ENCODE peak calls at places on chromosomes 4 and X, in five cellular contexts. One of them, this sample, is unnamed.

GRCh38 chr4:53895137-53895536 is 169.3 kb downstream of the CHIC2 start:
- DNase-seq in H1: no peak
- DNase-seq in A549: no peak
- DNase-seq in GM12878: no peak
- DNase-seq in K562: no peak
- DNase-seq in this sample: no peak

GRCh38 chrX:153882086-153882498 is 3.9 kb downstream of the L1CAM start:
- DNase-seq in A549: no peak
- DNase-seq in K562: no peak
- DNase-seq in GM12878: no peak
- DNase-seq in H1: no peak
- DNase-seq in this sample: peak

GRCh38 chr4:68373513-68373912 is 23.6 kb upstream of the YTHDC1 start:
- DNase-seq in GM12878: no peak
- DNase-seq in K562: no peak
- DNase-seq in H1: peak
- DNase-seq in A549: no peak
- DNase-seq in this sample: no peak

GRCh38 chrX:81336455-81337144 is 134.7 kb downstream of the SH3BGRL start:
- DNase-seq in A549: no peak
- DNase-seq in H1: no peak
- DNase-seq in GM12878: no peak
- DNase-seq in K562: no peak
- DNase-seq in this sample: no peak

GRCh38 chrX:86604620-86605019 is 456.4 kb downstream of the DACH2 start:
- DNase-seq in A549: no peak
- DNase-seq in GM12878: no peak
- DNase-seq in H1: no peak
- DNase-seq in K562: no peak
- DNase-seq in this sample: no peak

GRCh38 chrX:114344756-114345155 is 239.1 kb upstream of the HTR2C start:
- DNase-seq in K562: peak
- DNase-seq in GM12878: no peak
- DNase-seq in H1: no peak
- DNase-seq in A549: peak
- DNase-seq in this sample: peak

GRCh38 chr4:69156913-69157312 is 57.6 kb downstream of the UGT2B11 start:
- DNase-seq in A549: peak
- DNase-seq in K562: no peak
- DNase-seq in H1: peak
- DNase-seq in GM12878: no peak
- DNase-seq in this sample: peak

GRCh38 chr4:30753316-30753715 is 33.1 kb downstream of the PCDH7 start:
- DNase-seq in A549: no peak
- DNase-seq in GM12878: no peak
- DNase-seq in K562: no peak
- DNase-seq in H1: no peak
- DNase-seq in this sample: no peak

GRCh38 chr4:183790661-183791060 is 114.4 kb upstream of the STOX2 start:
- DNase-seq in K562: no peak
- DNase-seq in A549: no peak
- DNase-seq in H1: no peak
- DNase-seq in GM12878: no peak
- DNase-seq in this sample: no peak

GRCh38 chrX:17549005-17549685 is 174.1 kb downstream of the NHS start:
- DNase-seq in H1: no peak
- DNase-seq in K562: no peak
- DNase-seq in A549: no peak
- DNase-seq in GM12878: no peak
- DNase-seq in this sample: no peak

GRCh38 chr4:17447056-17447455 is 64.8 kb downstream of the QDPR start:
- DNase-seq in K562: no peak
- DNase-seq in H1: no peak
- DNase-seq in A549: no peak
- DNase-seq in GM12878: no peak
- DNase-seq in this sample: no peak

GRCh38 chrX:138691186-138691585 is 20.3 kb downstream of the FGF13 start:
- DNase-seq in GM12878: no peak
- DNase-seq in H1: no peak
- DNase-seq in A549: no peak
- DNase-seq in K562: no peak
- DNase-seq in this sample: no peak

GRCh38 chr4:169249214-169249973 is 21.4 kb downstream of the SH3RF1 start:
- DNase-seq in GM12878: no peak
- DNase-seq in H1: no peak
- DNase-seq in K562: no peak
- DNase-seq in A549: peak
- DNase-seq in this sample: peak

GRCh38 chrX:45110494-45110893 is 90.2 kb downstream of the DIPK2B start:
- DNase-seq in GM12878: no peak
- DNase-seq in A549: no peak
- DNase-seq in H1: no peak
- DNase-seq in K562: no peak
- DNase-seq in this sample: no peak

GRCh38 chr4:99610605-99611172 is 36.1 kb downstream of the MTTP start:
- DNase-seq in K562: no peak
- DNase-seq in H1: no peak
- DNase-seq in A549: no peak
- DNase-seq in GM12878: no peak
- DNase-seq in this sample: no peak

GRCh38 chr4:182776376-182777058 is 140.7 kb downstream of the DCTD start:
- DNase-seq in GM12878: no peak
- DNase-seq in H1: no peak
- DNase-seq in K562: no peak
- DNase-seq in A549: no peak
- DNase-seq in this sample: no peak

GRCh38 chrX:19709812-19710518 is 177.4 kb downstream of the SH3KBP1 start:
- DNase-seq in A549: peak
- DNase-seq in H1: no peak
- DNase-seq in K562: no peak
- DNase-seq in GM12878: no peak
- DNase-seq in this sample: no peak

GRCh38 chr4:140756292-140757219 is at the start of gene TBC1D9:
- DNase-seq in GM12878: peak
- DNase-seq in K562: no peak
- DNase-seq in H1: peak
- DNase-seq in A549: peak
- DNase-seq in this sample: peak

GRCh38 chrX:68114573-68115199 is 318.6 kb downstream of the OPHN1 start:
- DNase-seq in H1: no peak
- DNase-seq in K562: no peak
- DNase-seq in A549: peak
- DNase-seq in GM12878: no peak
- DNase-seq in this sample: no peak

GRCh38 chr4:116070283-116070682 is 956.9 kb upstream of the NDST4 start:
- DNase-seq in K562: no peak
- DNase-seq in A549: no peak
- DNase-seq in H1: no peak
- DNase-seq in GM12878: no peak
- DNase-seq in this sample: no peak

GRCh38 chr4:67546971-67547370 is 1.7 kb upstream of the CENPC start:
- DNase-seq in A549: no peak
- DNase-seq in H1: no peak
- DNase-seq in K562: no peak
- DNase-seq in GM12878: no peak
- DNase-seq in this sample: no peak

GRCh38 chrX:13153796-13154195 is 109.4 kb upstream of the FAM9C start:
- DNase-seq in A549: no peak
- DNase-seq in H1: no peak
- DNase-seq in GM12878: no peak
- DNase-seq in K562: no peak
- DNase-seq in this sample: no peak
- TF ChIP-seq CHD2 in A549: no peak
- TF ChIP-seq CHD2 in H1: no peak
- TF ChIP-seq CHD2 in GM12878: no peak
- TF ChIP-seq CHD2 in K562: no peak
- TF ChIP-seq CHD2 in this sample: no peak

GRCh38 chr4:174217273-174218126 is 66.0 kb downstream of the FBXO8 start:
- DNase-seq in GM12878: no peak
- DNase-seq in H1: peak
- DNase-seq in A549: no peak
- DNase-seq in K562: no peak
- DNase-seq in this sample: no peak
- TF ChIP-seq CEBPB in GM12878: no peak
- TF ChIP-seq CEBPB in H1: no peak
- TF ChIP-seq CEBPB in A549: no peak
- TF ChIP-seq CEBPB in K562: no peak
- TF ChIP-seq CEBPB in this sample: no peak

DNA sequence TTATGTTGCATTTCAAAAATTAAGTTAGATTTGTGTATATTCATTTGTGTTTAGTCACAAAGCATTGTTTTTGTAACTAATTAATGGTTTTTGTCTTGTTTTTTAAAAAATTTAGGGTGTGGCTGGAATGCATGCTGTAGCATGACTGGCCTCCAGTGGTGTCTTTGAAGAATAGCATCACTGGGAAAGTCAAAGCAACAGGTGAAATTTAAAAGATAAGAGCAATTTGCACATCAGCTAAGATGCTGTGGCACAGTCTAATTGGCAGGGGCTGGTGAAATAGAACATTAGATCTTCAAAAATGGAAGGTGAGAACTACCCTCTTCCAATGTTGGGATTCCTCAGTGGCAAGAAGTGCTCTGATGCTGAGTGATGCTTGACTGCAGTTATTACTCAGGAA is 45.3 kb downstream of the ANK2 start:
- DNase-seq in GM12878: no peak
- DNase-seq in H1: no peak
- DNase-seq in K562: peak
- DNase-seq in A549: peak
- DNase-seq in this sample: no peak
- TF ChIP-seq CHD2 in GM12878: no peak
- TF ChIP-seq CHD2 in H1: no peak
- TF ChIP-seq CHD2 in K562: no peak
- TF ChIP-seq CHD2 in A549: no peak
- TF ChIP-seq CHD2 in this sample: no peak

GRCh38 chrX:129540725-129541184 is 696 bp downstream of the OCRL start:
- DNase-seq in A549: peak
- DNase-seq in GM12878: no peak
- DNase-seq in H1: peak
- DNase-seq in K562: peak
- DNase-seq in this sample: peak
- TF ChIP-seq CEBPB in A549: peak
- TF ChIP-seq CEBPB in GM12878: no peak
- TF ChIP-seq CEBPB in H1: no peak
- TF ChIP-seq CEBPB in K562: peak
- TF ChIP-seq CEBPB in this sample: peak

GRCh38 chrX:38273453-38273852 is 52.8 kb upstream of the SRPX start:
- DNase-seq in K562: no peak
- DNase-seq in A549: no peak
- DNase-seq in GM12878: peak
- DNase-seq in H1: no peak
- DNase-seq in this sample: no peak

GRCh38 chrX:38277136-38277535 is 50.2 kb downstream of the RPGR start:
- DNase-seq in A549: peak
- DNase-seq in K562: no peak
- DNase-seq in GM12878: no peak
- DNase-seq in H1: no peak
- DNase-seq in this sample: no peak

GRCh38 chrX:38276089-38276488 is 51.2 kb downstream of the RPGR start:
- DNase-seq in H1: no peak
- DNase-seq in GM12878: no peak
- DNase-seq in K562: no peak
- DNase-seq in A549: peak
- DNase-seq in this sample: no peak

GRCh38 chrX:38277802-38278201 is 49.5 kb downstream of the RPGR start:
- DNase-seq in A549: peak
- DNase-seq in GM12878: no peak
- DNase-seq in H1: no peak
- DNase-seq in K562: no peak
- DNase-seq in this sample: peak

GRCh38 chrX:38275615-38276014 is 51.7 kb downstream of the RPGR start:
- DNase-seq in H1: no peak
- DNase-seq in A549: peak
- DNase-seq in K562: no peak
- DNase-seq in GM12878: peak
- DNase-seq in this sample: peak
- TF ChIP-seq CHD2 in H1: no peak
- TF ChIP-seq CHD2 in A549: no peak
- TF ChIP-seq CHD2 in K562: no peak
- TF ChIP-seq CHD2 in GM12878: no peak
- TF ChIP-seq CHD2 in this sample: no peak

This sample was measured in HepG2.